ENCODE peak calls at places on chromosomes 7 and 10, in ten cellular contexts. E, N, G, K, D, P, Q, O, Y and W are unnamed samples.

GRCh38 chr10:103835121-103836045 is 20.0 kb downstream of the SH3PXD2A start:
- DNase-seq in E (peak; percentile 93), N (peak; percentile 91), G (peak; percentile 65), K (no peak), D (no peak), P (peak; percentile 87), Q (peak; percentile 45), O (peak; percentile 62), Y (no peak), W (no peak)

GRCh38 chr10:62580396-62580795 is 206.2 kb downstream of the ZNF365 start:
- DNase-seq in E (peak; percentile 40), N (peak; percentile 83), G (no peak), K (no peak), D (no peak), P (no peak), Q (no peak), O (no peak), Y (no peak), W (no peak)

GRCh38 chr7:22329816-22330524 is 27.0 kb downstream of the RAPGEF5 start:
- DNase-seq in E (no peak), N (no peak), G (no peak), K (no peak), D (no peak), P (no peak), Q (no peak), O (no peak), Y (no peak), W (no peak)

GRCh38 chr7:3404490-3404889 is 103.4 kb downstream of the SDK1 start:
- DNase-seq in E (no peak), N (peak; percentile 5), G (no peak), K (no peak), D (no peak), P (no peak), Q (no peak), O (peak; percentile 69), Y (no peak), W (peak; percentile 75)

GRCh38 chr10:4981722-4982471 is 18.7 kb downstream of the AKR1C1 start:
- DNase-seq in E (peak; percentile 62), N (peak; percentile 69), G (no peak), K (peak; percentile 74), D (no peak), P (no peak), Q (peak; percentile 73), O (peak; percentile 74), Y (peak; percentile 65), W (peak; percentile 74)

GRCh38 chr7:150972094-150972493 is 6.0 kb downstream of the KCNH2 start:
- DNase-seq in E (peak; percentile 34), N (no peak), G (no peak), K (peak; percentile 47), D (no peak), P (peak; percentile 92), Q (no peak), O (no peak), Y (no peak), W (no peak)

GRCh38 chr7:105487559-105488218 is 34.4 kb downstream of the PUS7 start:
- DNase-seq in E (peak; percentile 80), N (peak; percentile 85), G (no peak), K (peak; percentile 9), D (no peak), P (no peak), Q (no peak), O (peak; percentile 88), Y (peak; percentile 12), W (peak; percentile 75)

GRCh38 chr10:61628199-61628874 is 34.4 kb upstream of the CABCOCO1 start:
- DNase-seq in E (peak; percentile 62), N (peak; percentile 78), G (no peak), K (no peak), D (no peak), P (no peak), Q (no peak), O (peak; percentile 79), Y (no peak), W (peak; percentile 57)

GRCh38 chr10:43078175-43078985 is 1.5 kb downstream of the RET start:
- DNase-seq in E (no peak), N (no peak), G (no peak), K (no peak), D (no peak), P (no peak), Q (no peak), O (no peak), Y (no peak), W (no peak)

GRCh38 chr10:12350167-12350872 is 973 bp downstream of the CAMK1D start:
- DNase-seq in E (peak; percentile 28), N (no peak), G (peak; percentile 89), K (peak; percentile 70), D (no peak), P (no peak), Q (peak; percentile 78), O (peak; percentile 65), Y (peak; percentile 81), W (peak; percentile 32)

GRCh38 chr7:122412886-122413285 is 108.3 kb upstream of the FEZF1 start:
- DNase-seq in E (peak; percentile 94), N (peak; percentile 81), G (no peak), K (no peak), D (no peak), P (no peak), Q (no peak), O (peak; percentile 95), Y (no peak), W (peak; percentile 2)

DNA sequence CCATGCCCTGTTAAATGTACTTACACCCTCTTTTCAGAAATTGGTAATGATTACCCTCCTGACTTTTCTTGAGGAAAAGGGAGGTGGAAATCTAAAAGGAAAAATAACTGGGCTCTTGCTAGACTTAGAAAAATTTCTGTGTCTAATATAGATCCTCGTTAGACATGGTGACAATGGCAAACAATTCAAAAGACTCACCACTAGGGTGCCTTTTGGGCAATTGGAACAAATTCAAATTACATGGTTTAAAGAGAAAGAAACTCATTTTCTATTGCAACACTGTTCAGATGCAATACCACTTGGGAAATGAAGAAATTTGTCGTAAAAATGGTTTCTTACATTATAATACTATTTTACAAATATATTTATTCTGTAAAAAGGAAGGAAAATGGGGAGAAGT is 950.1 kb downstream of the GRM8 start:
- DNase-seq in E (no peak), N (no peak), G (no peak), K (no peak), D (no peak), P (no peak), Q (no peak), O (no peak), Y (no peak), W (peak; percentile 2)
- TF ChIP-seq CTCF in E (no peak), N (no peak), G (no peak), K (peak; percentile 22), D (no peak), P (no peak), Q (peak; percentile 56), O (no peak), Y (no peak), W (no peak)

DNA sequence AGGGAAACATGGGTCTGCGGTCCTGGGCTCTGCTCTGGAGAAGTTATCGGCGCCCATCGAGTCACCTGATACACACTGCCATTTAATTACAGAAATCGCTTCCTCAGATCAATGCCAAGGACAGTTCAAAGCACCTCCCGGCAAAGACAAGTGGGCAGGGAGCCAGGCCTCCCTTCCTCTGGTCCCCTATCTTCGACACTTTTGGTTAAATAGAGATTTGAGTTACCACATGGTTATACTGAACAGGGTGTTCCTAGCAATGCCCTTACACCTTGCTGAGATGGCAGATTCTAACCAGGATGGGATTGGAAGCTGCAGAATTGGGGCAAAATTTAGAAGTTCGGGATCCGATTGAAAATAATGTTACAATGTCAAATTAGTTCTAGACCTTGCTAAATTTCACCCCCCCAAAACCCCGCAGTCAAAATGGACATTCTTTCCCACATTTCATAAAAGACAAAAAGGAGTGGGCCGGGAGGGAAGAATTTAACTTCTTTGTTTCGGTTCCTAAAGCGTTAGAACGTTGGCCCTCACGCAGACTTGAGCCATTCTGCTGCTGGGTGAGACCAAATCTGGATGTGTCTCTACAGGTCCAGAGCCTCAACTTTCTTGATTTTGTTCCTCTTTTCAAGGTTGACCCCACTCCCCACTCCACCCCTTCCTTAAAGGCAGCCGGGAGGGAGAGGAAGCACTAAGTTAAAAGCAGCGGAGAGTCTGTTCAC is 2.2 kb upstream of the DLX5 start:
- DNase-seq in E (no peak), N (no peak), G (no peak), K (peak; percentile 27), D (no peak), P (no peak), Q (no peak), O (no peak), Y (no peak), W (no peak)
- H3K4me3 ChIP-seq in E (peak overlapping the region; percentile 8), N (no peak overlapping the region), G (peak overlapping the region; percentile 41), K (peak overlapping the region; percentile 43), D (no peak overlapping the region), P (peak overlapping the region; percentile 61), Q (peak overlapping the region; percentile 67), O (peak overlapping the region; percentile 24), Y (peak overlapping the region; percentile 68), W (peak overlapping the region; percentile 29)

DNA sequence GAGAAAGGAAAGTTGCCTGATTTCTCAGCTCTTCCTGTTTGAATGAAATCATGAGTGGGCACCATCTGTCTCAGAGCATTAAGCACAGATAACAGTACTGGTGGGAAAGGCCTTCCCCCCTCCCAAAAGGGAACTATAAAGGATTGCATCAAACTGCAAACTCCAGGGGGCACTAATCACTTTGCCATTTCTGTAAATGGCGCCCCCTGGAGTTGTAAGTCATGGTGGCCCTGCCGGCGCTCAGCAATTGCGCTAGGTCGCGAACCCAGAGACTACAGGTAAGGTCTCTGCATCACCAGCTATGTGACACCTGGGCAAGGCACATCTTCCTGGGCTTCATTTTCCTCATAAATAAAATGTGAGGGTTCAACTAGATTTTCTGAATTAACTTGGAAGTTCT is 11.1 kb downstream of the LRRC4 start:
- DNase-seq in E (no peak), N (no peak), G (no peak), K (peak; percentile 43), D (no peak), P (no peak), Q (peak; percentile 89), O (no peak), Y (no peak), W (no peak)
- TF ChIP-seq CTCF in E (peak; percentile 24), N (peak; percentile 36), G (no peak), K (peak; percentile 56), D (peak; percentile 35), P (no peak), Q (peak; percentile 81), O (peak; percentile 40), Y (peak; percentile 68), W (peak; percentile 19)

GRCh38 chr10:91294134-91294906 is 73.9 kb downstream of the PCGF5 start:
- DNase-seq in E (no peak), N (no peak), G (no peak), K (no peak), D (no peak), P (no peak), Q (no peak), O (no peak), Y (no peak), W (no peak)

GRCh38 chr10:91300011-91300575 is 79.6 kb downstream of the PCGF5 start:
- DNase-seq in E (no peak), N (no peak), G (no peak), K (no peak), D (no peak), P (no peak), Q (no peak), O (no peak), Y (no peak), W (no peak)

GRCh38 chr10:91295346-91295745 is 74.9 kb downstream of the PCGF5 start:
- DNase-seq in E (no peak), N (no peak), G (no peak), K (no peak), D (no peak), P (no peak), Q (no peak), O (no peak), Y (no peak), W (no peak)

GRCh38 chr10:91296471-91296870 is 76.0 kb downstream of the PCGF5 start:
- DNase-seq in E (peak; percentile 40), N (peak; percentile 52), G (no peak), K (peak; percentile 36), D (no peak), P (no peak), Q (no peak), O (peak; percentile 60), Y (peak; percentile 20), W (peak; percentile 19)

GRCh38 chr10:91298224-91298862 is 77.9 kb downstream of the PCGF5 start:
- DNase-seq in E (peak; percentile 87), N (peak; percentile 76), G (peak; percentile 90), K (peak; percentile 88), D (no peak), P (peak; percentile 69), Q (peak; percentile 96), O (peak; percentile 85), Y (peak; percentile 82), W (peak; percentile 74)
- H3K4me3 ChIP-seq in E (peak overlapping the region; percentile 7), N (peak overlapping the region; percentile 56), G (peak overlapping the region; percentile 35), K (peak overlapping the region; percentile 34), D (peak overlapping the region; percentile 46), P (peak overlapping the region; percentile 62), Q (peak overlapping the region; percentile 70), O (peak overlapping the region; percentile 63), Y (peak overlapping the region; percentile 58), W (peak overlapping the region; percentile 52)